ENCODE peak calls at places on chromosomes 6 and 20, in five cellular contexts. One of them, this sample, is unnamed.

GRCh38 chr6:24664049-24664987 is 2.4 kb downstream of the TDP2 start:
- DNase-seq in AG04450: no peak
- DNase-seq in cardiac muscle cell: no peak
- DNase-seq in right lobe of liver: no peak
- DNase-seq in brain microvascular endothelial cell: no peak
- DNase-seq in this sample: no peak

GRCh38 chr6:117263353-117263927 is 1.9 kb upstream of the VGLL2 start:
- DNase-seq in AG04450: no peak
- DNase-seq in cardiac muscle cell: no peak
- DNase-seq in right lobe of liver: no peak
- DNase-seq in brain microvascular endothelial cell: no peak
- DNase-seq in this sample: no peak

GRCh38 chr6:56984884-56985283 is 30.0 kb downstream of the BEND6 start:
- DNase-seq in AG04450: no peak
- DNase-seq in cardiac muscle cell: no peak
- DNase-seq in right lobe of liver: no peak
- DNase-seq in brain microvascular endothelial cell: no peak
- DNase-seq in this sample: no peak

GRCh38 chr6:71190809-71191208 is 97.8 kb upstream of the OGFRL1 start:
- DNase-seq in AG04450: no peak
- DNase-seq in cardiac muscle cell: peak; percentile 18
- DNase-seq in right lobe of liver: no peak
- DNase-seq in brain microvascular endothelial cell: no peak
- DNase-seq in this sample: peak; percentile 54

GRCh38 chr20:10635476-10636208 is 38.2 kb downstream of the JAG1 start:
- DNase-seq in AG04450: no peak
- DNase-seq in cardiac muscle cell: no peak
- DNase-seq in right lobe of liver: no peak
- DNase-seq in brain microvascular endothelial cell: no peak
- DNase-seq in this sample: no peak

GRCh38 chr6:104589940-104590339 is 269.8 kb downstream of the HACE1 start:
- DNase-seq in AG04450: no peak
- DNase-seq in cardiac muscle cell: no peak
- DNase-seq in right lobe of liver: no peak
- DNase-seq in brain microvascular endothelial cell: no peak
- DNase-seq in this sample: no peak

GRCh38 chr20:32536861-32537656 is 48.1 kb downstream of the NOL4L start:
- DNase-seq in AG04450: no peak
- DNase-seq in cardiac muscle cell: no peak
- DNase-seq in right lobe of liver: peak; percentile 68
- DNase-seq in brain microvascular endothelial cell: no peak
- DNase-seq in this sample: no peak

GRCh38 chr6:1182722-1183521 is 129.0 kb upstream of the FOXQ1 start:
- DNase-seq in AG04450: no peak
- DNase-seq in cardiac muscle cell: no peak
- DNase-seq in right lobe of liver: no peak
- DNase-seq in brain microvascular endothelial cell: no peak
- DNase-seq in this sample: no peak

GRCh38 chr6:85452441-85452881 is 2.6 kb downstream of the NT5E start:
- DNase-seq in AG04450: peak; percentile 77
- DNase-seq in cardiac muscle cell: no peak
- DNase-seq in right lobe of liver: no peak
- DNase-seq in brain microvascular endothelial cell: peak; percentile 46
- DNase-seq in this sample: peak; percentile 80

GRCh38 chr6:73739097-73739496 is 43.1 kb downstream of the CD109 start:
- DNase-seq in AG04450: peak; percentile 54
- DNase-seq in cardiac muscle cell: peak; percentile 80
- DNase-seq in right lobe of liver: no peak
- DNase-seq in brain microvascular endothelial cell: peak; percentile 28
- DNase-seq in this sample: peak; percentile 80

GRCh38 chr20:44646023-44646640 is 5.4 kb downstream of the ADA start:
- DNase-seq in AG04450: peak; percentile 16
- DNase-seq in cardiac muscle cell: no peak
- DNase-seq in right lobe of liver: no peak
- DNase-seq in brain microvascular endothelial cell: peak; percentile 14
- DNase-seq in this sample: peak; percentile 75

GRCh38 chr20:63096681-63097335 is 90.0 kb upstream of the BHLHE23 start:
- DNase-seq in AG04450: no peak
- DNase-seq in cardiac muscle cell: no peak
- DNase-seq in right lobe of liver: peak; percentile 32
- DNase-seq in brain microvascular endothelial cell: no peak
- DNase-seq in this sample: no peak

GRCh38 chr6:168125429-168126001 is 46.5 kb upstream of the FRMD1 start:
- DNase-seq in AG04450: no peak
- DNase-seq in cardiac muscle cell: no peak
- DNase-seq in right lobe of liver: no peak
- DNase-seq in brain microvascular endothelial cell: no peak
- DNase-seq in this sample: no peak

GRCh38 chr6:343226-343935 is 48.2 kb upstream of the IRF4 start:
- DNase-seq in AG04450: no peak
- DNase-seq in cardiac muscle cell: no peak
- DNase-seq in right lobe of liver: no peak
- DNase-seq in brain microvascular endothelial cell: no peak
- DNase-seq in this sample: no peak

GRCh38 chr6:13923527-13924145 is 1.1 kb upstream of the RNF182 start:
- DNase-seq in AG04450: no peak
- DNase-seq in cardiac muscle cell: no peak
- DNase-seq in right lobe of liver: no peak
- DNase-seq in brain microvascular endothelial cell: peak; percentile 74
- DNase-seq in this sample: peak; percentile 85

GRCh38 chr6:133951227-133951626 is 1.8 kb upstream of the TBPL1 start:
- DNase-seq in AG04450: no peak
- DNase-seq in cardiac muscle cell: no peak
- DNase-seq in right lobe of liver: no peak
- DNase-seq in brain microvascular endothelial cell: no peak
- DNase-seq in this sample: no peak
- H3K4me3 ChIP-seq in AG04450: peak overlapping the region; percentile 97
- H3K4me3 ChIP-seq in cardiac muscle cell: no peak overlapping the region
- H3K4me3 ChIP-seq in right lobe of liver: peak overlapping the region; percentile 52
- H3K4me3 ChIP-seq in brain microvascular endothelial cell: peak overlapping the region; percentile 84
- H3K4me3 ChIP-seq in this sample: peak overlapping the region; percentile 85

GRCh38 chr6:82616386-82617028 is 252.9 kb downstream of the TPBG start:
- DNase-seq in AG04450: no peak
- DNase-seq in cardiac muscle cell: no peak
- DNase-seq in right lobe of liver: no peak
- DNase-seq in brain microvascular endothelial cell: no peak
- DNase-seq in this sample: no peak
- TF ChIP-seq CTCF in AG04450: peak; percentile 15
- TF ChIP-seq CTCF in cardiac muscle cell: peak; percentile 15
- TF ChIP-seq CTCF in right lobe of liver: no peak
- TF ChIP-seq CTCF in brain microvascular endothelial cell: no peak
- TF ChIP-seq CTCF in this sample: peak; percentile 16

GRCh38 chr20:24207803-24208300 is 219.3 kb upstream of the GGTLC1 start:
- DNase-seq in AG04450: no peak
- DNase-seq in cardiac muscle cell: no peak
- DNase-seq in right lobe of liver: no peak
- DNase-seq in brain microvascular endothelial cell: no peak
- DNase-seq in this sample: no peak

GRCh38 chr20:24206995-24207394 is 218.4 kb upstream of the GGTLC1 start:
- DNase-seq in AG04450: no peak
- DNase-seq in cardiac muscle cell: no peak
- DNase-seq in right lobe of liver: no peak
- DNase-seq in brain microvascular endothelial cell: no peak
- DNase-seq in this sample: no peak

GRCh38 chr20:24208652-24209051 is 220.1 kb upstream of the GGTLC1 start:
- DNase-seq in AG04450: no peak
- DNase-seq in cardiac muscle cell: peak; percentile 34
- DNase-seq in right lobe of liver: no peak
- DNase-seq in brain microvascular endothelial cell: no peak
- DNase-seq in this sample: no peak

GRCh38 chr20:24212494-24212893 is 223.9 kb upstream of the GGTLC1 start:
- DNase-seq in AG04450: no peak
- DNase-seq in cardiac muscle cell: no peak
- DNase-seq in right lobe of liver: no peak
- DNase-seq in brain microvascular endothelial cell: no peak
- DNase-seq in this sample: no peak

DNA sequence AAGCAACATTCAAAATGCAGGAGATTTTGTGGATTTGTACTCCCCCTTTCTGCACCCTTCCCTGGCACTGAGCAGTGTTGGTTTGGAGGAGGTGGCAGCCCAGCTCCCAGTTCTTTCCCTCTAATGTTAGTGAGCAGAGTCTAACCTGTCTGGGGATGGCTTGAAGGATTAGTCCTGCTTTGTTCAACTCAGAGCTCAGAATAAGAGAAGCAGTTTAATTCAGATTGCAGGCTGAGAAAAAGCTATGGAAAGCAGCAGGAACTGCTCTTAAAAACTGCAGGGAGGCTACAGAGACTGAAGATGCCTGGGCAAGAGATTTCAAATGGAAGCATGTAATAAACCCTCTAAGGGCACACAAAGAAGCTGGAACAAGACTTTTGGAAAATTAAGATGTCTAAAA is 223.4 kb upstream of the GGTLC1 start:
- DNase-seq in AG04450: no peak
- DNase-seq in cardiac muscle cell: no peak
- DNase-seq in right lobe of liver: no peak
- DNase-seq in brain microvascular endothelial cell: no peak
- DNase-seq in this sample: no peak
- H3K4me3 ChIP-seq in AG04450: no peak overlapping the region
- H3K4me3 ChIP-seq in cardiac muscle cell: no peak overlapping the region
- H3K4me3 ChIP-seq in right lobe of liver: no peak overlapping the region
- H3K4me3 ChIP-seq in brain microvascular endothelial cell: no peak overlapping the region
- H3K4me3 ChIP-seq in this sample: no peak overlapping the region

DNA sequence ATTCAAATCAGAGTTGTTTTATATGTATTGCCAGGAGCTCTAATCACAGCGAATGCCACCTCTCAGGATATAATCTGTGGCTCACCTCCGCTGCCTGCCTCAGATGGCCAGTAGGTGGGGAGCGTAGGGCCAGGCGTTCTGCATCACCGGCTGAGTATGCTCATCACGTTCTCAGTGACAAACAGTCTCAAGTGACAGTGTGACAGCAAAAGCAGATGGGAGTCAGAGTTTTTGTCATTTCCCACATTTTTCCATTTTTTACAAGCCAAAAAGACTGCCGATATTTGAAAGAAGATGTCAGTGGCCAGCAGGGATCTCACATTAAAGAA is 208.7 kb downstream of the ALDH8A1 start:
- DNase-seq in AG04450: no peak
- DNase-seq in cardiac muscle cell: peak; percentile 9
- DNase-seq in right lobe of liver: no peak
- DNase-seq in brain microvascular endothelial cell: no peak
- DNase-seq in this sample: no peak
- TF ChIP-seq CTCF in AG04450: no peak
- TF ChIP-seq CTCF in cardiac muscle cell: peak; percentile 9
- TF ChIP-seq CTCF in right lobe of liver: no peak
- TF ChIP-seq CTCF in brain microvascular endothelial cell: peak; percentile 38
- TF ChIP-seq CTCF in this sample: peak; percentile 31

GRCh38 chr20:59693587-59693986 is 89.2 kb downstream of the PHACTR3 start:
- DNase-seq in AG04450: no peak
- DNase-seq in cardiac muscle cell: no peak
- DNase-seq in right lobe of liver: no peak
- DNase-seq in brain microvascular endothelial cell: no peak
- DNase-seq in this sample: no peak

GRCh38 chr20:59688999-59689398 is 84.7 kb downstream of the PHACTR3 start:
- DNase-seq in AG04450: no peak
- DNase-seq in cardiac muscle cell: no peak
- DNase-seq in right lobe of liver: no peak
- DNase-seq in brain microvascular endothelial cell: no peak
- DNase-seq in this sample: no peak

GRCh38 chr20:59692139-59692538 is 87.8 kb downstream of the PHACTR3 start:
- DNase-seq in AG04450: no peak
- DNase-seq in cardiac muscle cell: no peak
- DNase-seq in right lobe of liver: no peak
- DNase-seq in brain microvascular endothelial cell: no peak
- DNase-seq in this sample: no peak

GRCh38 chr20:59690101-59690500 is 85.8 kb downstream of the PHACTR3 start:
- DNase-seq in AG04450: no peak
- DNase-seq in cardiac muscle cell: no peak
- DNase-seq in right lobe of liver: no peak
- DNase-seq in brain microvascular endothelial cell: no peak
- DNase-seq in this sample: no peak

DNA sequence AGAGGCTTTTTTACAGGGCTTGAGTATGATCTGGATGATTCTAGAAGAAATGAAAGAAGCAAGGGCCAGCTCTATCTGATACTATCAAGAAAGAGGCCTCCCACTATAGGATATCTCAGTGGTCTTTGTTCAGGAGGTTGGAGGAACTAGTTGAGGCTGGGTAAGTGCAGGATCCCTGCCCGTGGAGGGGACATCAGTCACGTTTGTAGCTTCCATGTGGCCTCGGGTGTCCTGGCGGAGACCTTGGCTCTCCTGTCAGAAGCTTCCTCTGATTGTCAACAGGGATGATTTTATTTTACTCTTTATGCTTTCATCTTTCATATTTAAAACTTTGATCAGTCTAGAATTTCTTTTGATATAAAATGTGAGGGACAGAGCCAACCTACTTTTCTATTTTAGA is 86.6 kb downstream of the PHACTR3 start:
- DNase-seq in AG04450: no peak
- DNase-seq in cardiac muscle cell: no peak
- DNase-seq in right lobe of liver: no peak
- DNase-seq in brain microvascular endothelial cell: no peak
- DNase-seq in this sample: no peak
- H3K4me3 ChIP-seq in AG04450: no peak overlapping the region
- H3K4me3 ChIP-seq in cardiac muscle cell: no peak overlapping the region
- H3K4me3 ChIP-seq in right lobe of liver: no peak overlapping the region
- H3K4me3 ChIP-seq in brain microvascular endothelial cell: no peak overlapping the region
- H3K4me3 ChIP-seq in this sample: no peak overlapping the region

DNA sequence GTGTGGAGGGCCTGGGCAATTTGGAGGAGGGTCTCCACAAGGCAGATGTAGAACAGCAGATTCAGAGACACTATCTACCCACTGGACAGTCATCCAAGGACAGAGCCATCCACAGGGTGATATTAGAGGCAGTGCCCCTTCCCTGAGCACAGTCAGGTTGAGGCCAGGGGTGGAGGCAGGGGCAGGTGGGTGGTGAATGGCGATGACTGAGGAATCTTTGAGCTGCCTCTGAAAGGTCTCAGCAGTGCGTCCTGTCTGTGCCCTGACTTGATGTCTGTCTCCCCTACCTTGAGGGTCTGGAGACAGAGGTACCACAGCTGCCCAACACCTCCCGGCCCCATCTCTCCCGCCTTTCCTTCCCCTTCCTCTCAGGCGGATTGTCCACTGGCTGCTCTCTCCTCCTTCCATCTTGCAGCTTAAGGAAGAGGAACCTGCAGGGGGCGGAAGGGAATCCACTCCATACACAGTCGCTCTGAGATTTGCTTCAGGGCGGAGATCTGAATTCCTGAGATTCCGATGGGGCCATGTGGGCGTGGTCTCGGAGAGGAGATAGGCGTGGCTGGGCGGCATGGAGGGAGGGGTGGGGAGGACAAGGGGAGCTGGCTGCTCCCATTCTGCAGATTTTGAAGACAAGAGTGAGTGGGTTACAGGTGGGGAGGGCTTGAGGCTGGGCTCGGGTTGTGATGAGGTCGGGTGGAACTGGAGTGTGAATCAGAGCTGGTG is 1.7 kb downstream of the MUCL3 start:
- DNase-seq in AG04450: peak; percentile 44
- DNase-seq in cardiac muscle cell: peak; percentile 90
- DNase-seq in right lobe of liver: no peak
- DNase-seq in brain microvascular endothelial cell: peak; percentile 77
- DNase-seq in this sample: peak; percentile 71
- TF ChIP-seq CTCF in AG04450: peak; percentile 78
- TF ChIP-seq CTCF in cardiac muscle cell: peak; percentile 80
- TF ChIP-seq CTCF in right lobe of liver: no peak
- TF ChIP-seq CTCF in brain microvascular endothelial cell: peak; percentile 86
- TF ChIP-seq CTCF in this sample: peak; percentile 64